ENCODE peak calls at places on chromosomes 2 and 18, in nine cellular contexts. One of them, this sample, is unnamed.

GRCh38 chr2:231708773-231709635 is 679 bp downstream of the PTMA start:
- DNase-seq in cardiac fibroblast: peak; percentile 46
- DNase-seq in spleen: peak; percentile 94
- DNase-seq in astrocyte of the spinal cord: peak; percentile 35
- DNase-seq in heart left ventricle: peak; percentile 54
- DNase-seq in HFF-Myc: no peak
- DNase-seq in tibial nerve: no peak
- DNase-seq in fibroblast of pulmonary artery: peak; percentile 38
- DNase-seq in cardiac muscle cell: peak; percentile 44
- DNase-seq in this sample: peak; percentile 54

GRCh38 chr2:226115832-226116200 is 683.8 kb downstream of the IRS1 start:
- DNase-seq in cardiac fibroblast: no peak
- DNase-seq in spleen: no peak
- DNase-seq in astrocyte of the spinal cord: no peak
- DNase-seq in heart left ventricle: no peak
- DNase-seq in HFF-Myc: no peak
- DNase-seq in tibial nerve: no peak
- DNase-seq in fibroblast of pulmonary artery: peak; percentile 42
- DNase-seq in cardiac muscle cell: peak; percentile 24
- DNase-seq in this sample: no peak

GRCh38 chr18:25298853-25299274 is 53.1 kb downstream of the ZNF521 start:
- DNase-seq in cardiac fibroblast: peak; percentile 90
- DNase-seq in spleen: no peak
- DNase-seq in astrocyte of the spinal cord: peak; percentile 89
- DNase-seq in heart left ventricle: peak; percentile 44
- DNase-seq in HFF-Myc: peak; percentile 98
- DNase-seq in tibial nerve: no peak
- DNase-seq in fibroblast of pulmonary artery: peak; percentile 92
- DNase-seq in cardiac muscle cell: peak; percentile 82
- DNase-seq in this sample: no peak

GRCh38 chr2:39593439-39594393 is 72.0 kb upstream of the TMEM178A start:
- DNase-seq in cardiac fibroblast: peak; percentile 91
- DNase-seq in spleen: no peak
- DNase-seq in astrocyte of the spinal cord: peak; percentile 83
- DNase-seq in heart left ventricle: peak; percentile 42
- DNase-seq in HFF-Myc: peak; percentile 53
- DNase-seq in tibial nerve: peak; percentile 8
- DNase-seq in fibroblast of pulmonary artery: peak; percentile 92
- DNase-seq in cardiac muscle cell: peak; percentile 93
- DNase-seq in this sample: no peak

GRCh38 chr2:33421820-33422219 is 54.6 kb upstream of the RASGRP3 start:
- DNase-seq in cardiac fibroblast: no peak
- DNase-seq in spleen: no peak
- DNase-seq in astrocyte of the spinal cord: no peak
- DNase-seq in heart left ventricle: no peak
- DNase-seq in HFF-Myc: no peak
- DNase-seq in tibial nerve: no peak
- DNase-seq in fibroblast of pulmonary artery: no peak
- DNase-seq in cardiac muscle cell: peak; percentile 20
- DNase-seq in this sample: no peak

GRCh38 chr2:105325389-105325963 is 4.1 kb downstream of the TGFBRAP1 start:
- DNase-seq in cardiac fibroblast: peak; percentile 57
- DNase-seq in spleen: no peak
- DNase-seq in astrocyte of the spinal cord: peak; percentile 64
- DNase-seq in heart left ventricle: no peak
- DNase-seq in HFF-Myc: no peak
- DNase-seq in tibial nerve: no peak
- DNase-seq in fibroblast of pulmonary artery: peak; percentile 30
- DNase-seq in cardiac muscle cell: peak; percentile 48
- DNase-seq in this sample: no peak

GRCh38 chr2:126831234-126832005 is 67.3 kb upstream of the TEX51 start:
- DNase-seq in cardiac fibroblast: peak; percentile 59
- DNase-seq in spleen: no peak
- DNase-seq in astrocyte of the spinal cord: no peak
- DNase-seq in heart left ventricle: no peak
- DNase-seq in HFF-Myc: no peak
- DNase-seq in tibial nerve: no peak
- DNase-seq in fibroblast of pulmonary artery: peak; percentile 65
- DNase-seq in cardiac muscle cell: peak; percentile 57
- DNase-seq in this sample: no peak

GRCh38 chr2:8469709-8470493 is 212.0 kb upstream of the ID2 start:
- DNase-seq in cardiac fibroblast: no peak
- DNase-seq in spleen: no peak
- DNase-seq in astrocyte of the spinal cord: peak; percentile 6
- DNase-seq in heart left ventricle: no peak
- DNase-seq in HFF-Myc: no peak
- DNase-seq in tibial nerve: no peak
- DNase-seq in fibroblast of pulmonary artery: no peak
- DNase-seq in cardiac muscle cell: no peak
- DNase-seq in this sample: no peak

GRCh38 chr2:69786105-69786504 is 43.4 kb upstream of the GMCL1 start:
- DNase-seq in cardiac fibroblast: no peak
- DNase-seq in spleen: no peak
- DNase-seq in astrocyte of the spinal cord: no peak
- DNase-seq in heart left ventricle: no peak
- DNase-seq in HFF-Myc: no peak
- DNase-seq in tibial nerve: no peak
- DNase-seq in fibroblast of pulmonary artery: no peak
- DNase-seq in cardiac muscle cell: no peak
- DNase-seq in this sample: no peak

GRCh38 chr2:132615329-132616085 is 54.5 kb downstream of the LYPD1 start:
- DNase-seq in cardiac fibroblast: no peak
- DNase-seq in spleen: no peak
- DNase-seq in astrocyte of the spinal cord: no peak
- DNase-seq in heart left ventricle: no peak
- DNase-seq in HFF-Myc: no peak
- DNase-seq in tibial nerve: no peak
- DNase-seq in fibroblast of pulmonary artery: no peak
- DNase-seq in cardiac muscle cell: no peak
- DNase-seq in this sample: no peak

GRCh38 chr18:48060346-48060745 is 129.9 kb upstream of the SMAD2 start:
- DNase-seq in cardiac fibroblast: no peak
- DNase-seq in spleen: peak; percentile 31
- DNase-seq in astrocyte of the spinal cord: no peak
- DNase-seq in heart left ventricle: no peak
- DNase-seq in HFF-Myc: no peak
- DNase-seq in tibial nerve: no peak
- DNase-seq in fibroblast of pulmonary artery: no peak
- DNase-seq in cardiac muscle cell: no peak
- DNase-seq in this sample: no peak

GRCh38 chr2:134900151-134900550 is 18.5 kb upstream of the CCNT2 start:
- DNase-seq in cardiac fibroblast: peak; percentile 48
- DNase-seq in spleen: no peak
- DNase-seq in astrocyte of the spinal cord: peak; percentile 24
- DNase-seq in heart left ventricle: no peak
- DNase-seq in HFF-Myc: peak; percentile 32
- DNase-seq in tibial nerve: no peak
- DNase-seq in fibroblast of pulmonary artery: peak; percentile 4
- DNase-seq in cardiac muscle cell: no peak
- DNase-seq in this sample: no peak

GRCh38 chr2:39948016-39948719 is 169.1 kb upstream of the THUMPD2 start:
- DNase-seq in cardiac fibroblast: peak; percentile 35
- DNase-seq in spleen: no peak
- DNase-seq in astrocyte of the spinal cord: peak; percentile 53
- DNase-seq in heart left ventricle: no peak
- DNase-seq in HFF-Myc: peak; percentile 39
- DNase-seq in tibial nerve: no peak
- DNase-seq in fibroblast of pulmonary artery: peak; percentile 5
- DNase-seq in cardiac muscle cell: peak; percentile 7
- DNase-seq in this sample: no peak

GRCh38 chr2:2769481-2770431 is 438.7 kb upstream of the MYT1L start:
- DNase-seq in cardiac fibroblast: no peak
- DNase-seq in spleen: peak; percentile 71
- DNase-seq in astrocyte of the spinal cord: no peak
- DNase-seq in heart left ventricle: peak; percentile 77
- DNase-seq in HFF-Myc: no peak
- DNase-seq in tibial nerve: no peak
- DNase-seq in fibroblast of pulmonary artery: no peak
- DNase-seq in cardiac muscle cell: no peak
- DNase-seq in this sample: no peak

DNA sequence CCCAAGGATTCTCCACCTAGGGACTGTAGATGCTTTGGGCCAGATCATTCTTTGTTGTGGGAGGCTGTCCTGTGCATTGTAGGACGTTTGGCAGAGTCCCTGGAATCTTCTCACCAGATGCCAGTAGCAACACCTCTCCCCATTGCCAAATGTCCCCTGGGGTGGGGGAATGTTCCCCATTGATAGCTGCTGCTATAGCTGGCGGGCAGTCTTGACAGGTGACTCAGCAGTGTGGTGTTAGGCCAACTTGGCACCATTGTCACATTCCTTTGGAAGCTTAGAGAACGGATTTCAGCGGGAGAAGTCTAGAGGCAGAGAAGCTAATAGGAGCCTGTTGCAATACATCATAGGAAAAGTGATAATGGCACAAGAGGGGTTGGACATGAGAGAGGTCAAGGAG is 495.7 kb upstream of the SMIM21 start:
- DNase-seq in cardiac fibroblast: peak; percentile 14
- DNase-seq in spleen: no peak
- DNase-seq in astrocyte of the spinal cord: peak; percentile 93
- DNase-seq in heart left ventricle: peak; percentile 80
- DNase-seq in HFF-Myc: peak; percentile 5
- DNase-seq in tibial nerve: peak; percentile 60
- DNase-seq in fibroblast of pulmonary artery: peak; percentile 17
- DNase-seq in cardiac muscle cell: peak; percentile 71
- DNase-seq in this sample: no peak
- TF ChIP-seq CTCF in cardiac fibroblast: no peak
- TF ChIP-seq CTCF in spleen: no peak
- TF ChIP-seq CTCF in astrocyte of the spinal cord: no peak
- TF ChIP-seq CTCF in heart left ventricle: no peak
- TF ChIP-seq CTCF in HFF-Myc: no peak
- TF ChIP-seq CTCF in tibial nerve: no peak
- TF ChIP-seq CTCF in fibroblast of pulmonary artery: no peak
- TF ChIP-seq CTCF in cardiac muscle cell: no peak
- TF ChIP-seq CTCF in this sample: no peak

GRCh38 chr2:74497777-74498499 is 1.5 kb downstream of the LBX2 start:
- DNase-seq in cardiac fibroblast: peak; percentile 14
- DNase-seq in spleen: peak; percentile 83
- DNase-seq in astrocyte of the spinal cord: no peak
- DNase-seq in heart left ventricle: peak; percentile 30
- DNase-seq in HFF-Myc: no peak
- DNase-seq in tibial nerve: no peak
- DNase-seq in fibroblast of pulmonary artery: no peak
- DNase-seq in cardiac muscle cell: no peak
- DNase-seq in this sample: no peak
- TF ChIP-seq CTCF in cardiac fibroblast: no peak
- TF ChIP-seq CTCF in spleen: no peak
- TF ChIP-seq CTCF in astrocyte of the spinal cord: no peak
- TF ChIP-seq CTCF in heart left ventricle: no peak
- TF ChIP-seq CTCF in HFF-Myc: no peak
- TF ChIP-seq CTCF in tibial nerve: no peak
- TF ChIP-seq CTCF in fibroblast of pulmonary artery: no peak
- TF ChIP-seq CTCF in cardiac muscle cell: no peak
- TF ChIP-seq CTCF in this sample: no peak

DNA sequence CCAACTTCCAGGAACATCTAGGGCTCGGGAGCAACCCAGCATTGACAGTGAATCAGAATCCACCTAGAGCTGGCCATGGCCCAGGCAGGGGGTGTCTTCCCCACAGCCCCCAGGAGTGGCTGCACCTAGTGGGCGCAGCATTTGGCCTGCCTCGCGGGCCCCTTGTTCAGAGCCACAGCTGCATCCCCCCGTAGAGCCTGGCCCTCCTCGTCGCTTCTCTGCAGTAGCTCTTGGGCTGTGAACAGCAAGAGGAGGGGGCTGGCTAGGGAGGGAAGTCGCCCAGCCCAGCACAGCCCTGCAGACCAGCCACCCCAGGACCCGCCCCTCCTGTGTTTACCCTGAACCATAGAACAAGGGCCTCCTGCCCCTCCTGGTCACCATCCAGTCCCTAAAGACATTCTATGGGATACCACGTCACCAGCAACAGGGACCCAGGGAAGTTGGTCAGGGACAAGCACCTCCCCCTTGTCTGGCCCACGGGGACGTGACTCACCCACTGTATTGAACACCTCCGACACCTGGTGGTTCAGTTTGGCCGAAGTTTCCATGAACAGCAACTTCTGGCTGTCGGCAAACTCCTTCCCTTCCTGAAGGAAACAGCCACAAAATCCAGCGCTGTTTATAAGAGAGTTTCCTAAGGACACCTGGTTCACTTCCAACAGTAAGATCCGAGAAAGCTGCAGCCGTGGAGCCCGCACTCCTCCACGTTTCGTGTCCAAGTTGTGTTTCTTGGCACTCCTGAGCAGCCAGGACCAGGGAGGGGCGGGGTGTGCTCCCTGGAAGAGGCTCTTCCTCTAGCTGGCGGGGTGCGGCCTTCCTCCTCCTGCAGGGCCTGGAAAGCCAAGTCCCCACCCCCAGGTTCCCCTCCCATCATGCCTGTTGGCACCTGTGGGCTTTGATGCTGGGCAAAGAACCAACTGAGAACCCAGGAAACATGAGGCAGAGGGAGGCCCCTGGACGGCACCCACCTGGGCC is 8.8 kb downstream of the PRLH start:
- DNase-seq in cardiac fibroblast: peak; percentile 43
- DNase-seq in spleen: peak; percentile 51
- DNase-seq in astrocyte of the spinal cord: no peak
- DNase-seq in heart left ventricle: no peak
- DNase-seq in HFF-Myc: no peak
- DNase-seq in tibial nerve: no peak
- DNase-seq in fibroblast of pulmonary artery: peak; percentile 31
- DNase-seq in cardiac muscle cell: peak; percentile 37
- DNase-seq in this sample: no peak
- TF ChIP-seq CTCF in cardiac fibroblast: no peak
- TF ChIP-seq CTCF in spleen: no peak
- TF ChIP-seq CTCF in astrocyte of the spinal cord: no peak
- TF ChIP-seq CTCF in heart left ventricle: no peak
- TF ChIP-seq CTCF in HFF-Myc: no peak
- TF ChIP-seq CTCF in tibial nerve: no peak
- TF ChIP-seq CTCF in fibroblast of pulmonary artery: peak; percentile 2
- TF ChIP-seq CTCF in cardiac muscle cell: no peak
- TF ChIP-seq CTCF in this sample: no peak

DNA sequence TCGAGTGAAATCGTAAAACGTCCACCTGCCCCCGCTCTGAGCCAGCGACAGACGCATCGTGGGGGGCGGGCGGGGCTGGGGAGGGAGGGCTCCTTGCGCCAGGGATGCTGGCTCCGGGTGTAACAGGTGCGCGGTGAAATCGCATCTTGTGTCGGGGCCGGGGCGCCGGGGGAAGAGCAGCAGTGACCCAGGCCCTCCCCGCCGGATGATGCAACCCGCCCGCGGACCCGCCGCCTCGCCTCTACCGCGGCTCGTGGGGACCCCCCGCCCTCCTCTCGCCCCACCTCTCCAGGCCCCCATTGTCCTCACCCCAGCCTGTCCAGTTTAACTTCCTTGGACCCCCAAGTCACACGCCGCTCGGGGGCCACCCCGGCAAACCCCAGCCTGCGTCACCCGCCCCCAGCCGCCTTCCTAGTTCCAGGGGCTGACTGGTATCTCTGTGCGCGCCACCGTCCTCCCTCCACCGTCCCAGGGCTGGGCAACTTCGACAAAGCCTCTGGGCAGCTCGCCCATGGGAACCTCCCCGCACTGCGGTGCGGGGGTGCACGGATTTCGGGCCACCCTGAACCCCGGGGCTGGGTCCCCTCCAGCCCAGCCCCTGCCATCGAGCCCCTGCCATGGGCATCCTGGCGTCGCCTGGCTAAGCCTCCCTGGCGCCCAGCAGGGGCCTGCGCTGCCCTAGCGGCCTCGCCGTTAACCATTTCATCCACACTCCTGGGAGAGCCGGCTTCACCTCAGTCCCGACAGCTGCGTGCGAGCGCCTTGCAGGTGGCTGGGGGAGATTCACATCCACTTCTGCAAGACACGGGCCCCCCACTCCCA is 799 bp upstream of the KIF1A start:
- DNase-seq in cardiac fibroblast: no peak
- DNase-seq in spleen: peak; percentile 64
- DNase-seq in astrocyte of the spinal cord: no peak
- DNase-seq in heart left ventricle: no peak
- DNase-seq in HFF-Myc: no peak
- DNase-seq in tibial nerve: no peak
- DNase-seq in fibroblast of pulmonary artery: no peak
- DNase-seq in cardiac muscle cell: no peak
- DNase-seq in this sample: peak; percentile 48
- TF ChIP-seq CTCF in cardiac fibroblast: no peak
- TF ChIP-seq CTCF in spleen: no peak
- TF ChIP-seq CTCF in astrocyte of the spinal cord: no peak
- TF ChIP-seq CTCF in heart left ventricle: no peak
- TF ChIP-seq CTCF in HFF-Myc: no peak
- TF ChIP-seq CTCF in tibial nerve: no peak
- TF ChIP-seq CTCF in fibroblast of pulmonary artery: no peak
- TF ChIP-seq CTCF in cardiac muscle cell: no peak
- TF ChIP-seq CTCF in this sample: no peak